ENCODE peak calls at places on chromosomes 11 and 22, in eight cellular contexts. C is glomerular endothelial cell; I is neural progenitor cell; B is NCI-H1105; H is DMS 273 treated with DMSO at 0.1 percent for 48 hours; D is activated gamma-delta T cell treated with Interleukin-2 at 50 U/mL for 16 hours; M is astrocyte of the spinal cord; U is activated CD8-positive, alpha-beta memory T cell treated with anti-CD3 and anti-CD28 coated beads, Interleukin-2, amount 50 U/mL, for 4 hours. O is an unnamed sample.

GRCh38 chr11:83220279-83220678 is 26.8 kb downstream of the ANKRD42 start:
- DNase-seq in C (no peak), I (peak; percentile 9), B (peak; percentile 60), H (no peak), D (no peak), M (no peak), U (no peak), O (peak; percentile 38)

GRCh38 chr11:84780689-84781293 is 846.4 kb downstream of the DLG2 start:
- DNase-seq in C (no peak), I (peak; percentile 34), B (peak; percentile 10), H (no peak), D (no peak), M (peak; percentile 47), U (no peak), O (peak; percentile 2)

GRCh38 chr22:42145175-42145574 is 14.6 kb upstream of the CYP2D6 start:
- DNase-seq in C (no peak), I (no peak), B (no peak), H (no peak), D (no peak), M (no peak), U (no peak), O (no peak)

GRCh38 chr11:78313181-78313788 is 104.3 kb downstream of the GAB2 start:
- DNase-seq in C (peak; percentile 36), I (no peak), B (peak; percentile 4), H (no peak), D (no peak), M (peak; percentile 77), U (no peak), O (no peak)

GRCh38 chr11:19777032-19777341 is 64.3 kb downstream of the NAV2 start:
- DNase-seq in C (no peak), I (peak; percentile 70), B (peak; percentile 31), H (no peak), D (no peak), M (no peak), U (no peak), O (no peak)

GRCh38 chr22:48828688-48829087 is 999.0 kb downstream of the BRD1 start:
- DNase-seq in C (no peak), I (no peak), B (no peak), H (no peak), D (no peak), M (no peak), U (no peak), O (no peak)

GRCh38 chr11:19724765-19725164 is 12.1 kb downstream of the NAV2 start:
- DNase-seq in C (no peak), I (no peak), B (no peak), H (no peak), D (no peak), M (no peak), U (no peak), O (no peak)

GRCh38 chr22:17319541-17319940 is 49.7 kb upstream of the CECR2 start:
- DNase-seq in C (no peak), I (peak; percentile 67), B (no peak), H (no peak), D (no peak), M (no peak), U (no peak), O (no peak)

O was measured in NCI-H524.